ENCODE peak calls at places on chromosomes 4 and X, in seven cellular contexts. Z, K, N, B, D, R and I are unnamed samples.

GRCh38 chrX:153801646-153802045 is 7.2 kb downstream of the SSR4 start:
- DNase-seq in Z (no peak), K (no peak), N (no peak), B (no peak), D (no peak), R (no peak), I (no peak)

GRCh38 chr4:28966982-28967381 is 1753.2 kb upstream of the PCDH7 start:
- DNase-seq in Z (no peak), K (no peak), N (peak; percentile 3), B (no peak), D (no peak), R (no peak), I (no peak)

GRCh38 chr4:74117024-74117534 is 18.1 kb upstream of the CXCL2 start:
- DNase-seq in Z (peak; percentile 49), K (peak; percentile 20), N (peak; percentile 78), B (no peak), D (no peak), R (no peak), I (no peak)

GRCh38 chrX:134821370-134821769 is 163.1 kb upstream of the PLAC1 start:
- DNase-seq in Z (no peak), K (no peak), N (peak; percentile 89), B (no peak), D (no peak), R (no peak), I (peak; percentile 70)

GRCh38 chrX:104750146-104750699 is 184.2 kb downstream of the IL1RAPL2 start:
- DNase-seq in Z (no peak), K (no peak), N (no peak), B (no peak), D (no peak), R (no peak), I (no peak)

GRCh38 chr4:61493041-61493440 is 292.9 kb downstream of the ADGRL3 start:
- DNase-seq in Z (no peak), K (no peak), N (no peak), B (peak; percentile 51), D (no peak), R (no peak), I (no peak)

GRCh38 chrX:42732506-42732905 is 45.5 kb downstream of the PPP1R2C start:
- DNase-seq in Z (no peak), K (no peak), N (no peak), B (no peak), D (no peak), R (no peak), I (no peak)

GRCh38 chr4:35934370-35934981 is 309.8 kb downstream of the ARAP2 start:
- DNase-seq in Z (no peak), K (no peak), N (peak; percentile 60), B (peak; percentile 42), D (no peak), R (no peak), I (peak; percentile 11)

GRCh38 chr4:73127839-73128448 is 58.4 kb upstream of the COX18 start:
- DNase-seq in Z (no peak), K (no peak), N (peak; percentile 59), B (no peak), D (no peak), R (no peak), I (peak; percentile 22)

GRCh38 chr4:138242830-138243149 is 641 bp upstream of the SLC7A11 start:
- DNase-seq in Z (no peak), K (no peak), N (no peak), B (no peak), D (no peak), R (no peak), I (no peak)

GRCh38 chr4:1777822-1778641 is 15.1 kb upstream of the FGFR3 start:
- DNase-seq in Z (no peak), K (peak; percentile 44), N (peak; percentile 94), B (no peak), D (no peak), R (no peak), I (peak; percentile 32)

GRCh38 chr4:48360285-48360965 is 19.1 kb downstream of the SLAIN2 start:
- DNase-seq in Z (no peak), K (no peak), N (peak; percentile 12), B (no peak), D (no peak), R (no peak), I (no peak)

GRCh38 chr4:1305781-1306455 is 16.2 kb downstream of the MAEA start:
- DNase-seq in Z (peak; percentile 76), K (no peak), N (no peak), B (no peak), D (no peak), R (peak; percentile 38), I (no peak)

GRCh38 chr4:6929735-6930464 is 20.3 kb downstream of the TBC1D14 start:
- DNase-seq in Z (peak; percentile 56), K (no peak), N (no peak), B (no peak), D (no peak), R (no peak), I (no peak)

GRCh38 chrX:41971346-41971745 is 48.0 kb upstream of the CASK start:
- DNase-seq in Z (no peak), K (no peak), N (peak; percentile 6), B (no peak), D (no peak), R (no peak), I (no peak)

GRCh38 chr4:71355045-71355444 is 16.2 kb downstream of the SLC4A4 start:
- DNase-seq in Z (no peak), K (no peak), N (peak; percentile 30), B (no peak), D (no peak), R (no peak), I (no peak)

GRCh38 chr4:185470503-185471195 is 884 bp downstream of the CCDC110 start:
- DNase-seq in Z (peak; percentile 73), K (no peak), N (peak; percentile 50), B (peak; percentile 80), D (no peak), R (no peak), I (peak; percentile 64)

GRCh38 chrX:10769696-10770619 is 149.6 kb upstream of the MID1 start:
- DNase-seq in Z (no peak), K (no peak), N (peak; percentile 37), B (peak; percentile 30), D (no peak), R (no peak), I (peak; percentile 73)

GRCh38 chrX:21875013-21875412 is 19.2 kb downstream of the YY2 start:
- DNase-seq in Z (no peak), K (no peak), N (no peak), B (no peak), D (no peak), R (no peak), I (no peak)

GRCh38 chrX:5876984-5877655 is 351.5 kb downstream of the NLGN4X start:
- DNase-seq in Z (peak; percentile 9), K (no peak), N (peak; percentile 47), B (peak; percentile 0), D (no peak), R (no peak), I (peak; percentile 53)

GRCh38 chr4:145099653-145100052 is 1.5 kb downstream of the ABCE1 start:
- DNase-seq in Z (no peak), K (no peak), N (no peak), B (no peak), D (no peak), R (no peak), I (no peak)

GRCh38 chr4:155908187-155909139 is 5.0 kb downstream of the TDO2 start:
- DNase-seq in Z (no peak), K (no peak), N (no peak), B (no peak), D (no peak), R (no peak), I (no peak)

GRCh38 chr4:53702334-53703266 is 111.3 kb upstream of the LNX1 start:
- DNase-seq in Z (peak; percentile 82), K (peak; percentile 74), N (no peak), B (peak; percentile 90), D (no peak), R (no peak), I (peak; percentile 6)

GRCh38 chr4:6272863-6273660 is 3.4 kb downstream of the WFS1 start:
- DNase-seq in Z (no peak), K (no peak), N (peak; percentile 56), B (no peak), D (no peak), R (no peak), I (no peak)

GRCh38 chr4:25223770-25224375 is 10.0 kb upstream of the PI4K2B start:
- DNase-seq in Z (no peak), K (no peak), N (peak; percentile 88), B (no peak), D (no peak), R (peak; percentile 24), I (no peak)

GRCh38 chr4:125315571-125316390 is 1.0 kb downstream of the FAT4 start:
- DNase-seq in Z (peak; percentile 13), K (peak; percentile 58), N (peak; percentile 79), B (peak; percentile 52), D (peak; percentile 29), R (peak; percentile 16), I (peak; percentile 45)

GRCh38 chr4:75633846-75634245 is 3.5 kb upstream of the CDKL2 start:
- DNase-seq in Z (no peak), K (no peak), N (no peak), B (no peak), D (no peak), R (no peak), I (no peak)

GRCh38 chrX:40063555-40063954 is 34.2 kb downstream of the BCOR start:
- DNase-seq in Z (no peak), K (no peak), N (no peak), B (no peak), D (no peak), R (no peak), I (no peak)

GRCh38 chr4:51842167-51842553 is 793 bp upstream of the DCUN1D4 start:
- DNase-seq in Z (no peak), K (no peak), N (no peak), B (peak; percentile 5), D (peak; percentile 24), R (no peak), I (peak; percentile 52)

GRCh38 chr4:102614801-102615200 is 113.6 kb downstream of the NFKB1 start:
- DNase-seq in Z (peak; percentile 34), K (no peak), N (peak; percentile 70), B (no peak), D (no peak), R (no peak), I (no peak)

GRCh38 chrX:68571292-68572256 is 72.7 kb downstream of the YIPF6 start:
- DNase-seq in Z (no peak), K (no peak), N (peak; percentile 8), B (no peak), D (no peak), R (no peak), I (no peak)

GRCh38 chr4:68865178-68865638 is 49.4 kb downstream of the UGT2B10 start:
- DNase-seq in Z (no peak), K (no peak), N (no peak), B (no peak), D (no peak), R (no peak), I (no peak)

GRCh38 chrX:96883608-96884007 is at the start of gene RPA4:
- DNase-seq in Z (no peak), K (no peak), N (no peak), B (no peak), D (no peak), R (no peak), I (no peak)

GRCh38 chr4:185623444-185624247 is 88.3 kb upstream of the PDLIM3 start:
- DNase-seq in Z (no peak), K (no peak), N (no peak), B (no peak), D (no peak), R (no peak), I (no peak)

GRCh38 chr4:81198151-81198550 is 16.9 kb downstream of the PRKG2 start:
- DNase-seq in Z (no peak), K (no peak), N (no peak), B (peak; percentile 62), D (no peak), R (no peak), I (peak; percentile 95)

GRCh38 chr4:173189117-173189693 is 20.6 kb downstream of the GALNT7 start:
- DNase-seq in Z (no peak), K (no peak), N (no peak), B (no peak), D (no peak), R (no peak), I (no peak)

GRCh38 chr4:54499308-54500074 is 158.3 kb upstream of the KIT start:
- DNase-seq in Z (no peak), K (no peak), N (peak; percentile 66), B (no peak), D (no peak), R (no peak), I (no peak)

GRCh38 chr4:125316781-125317525 is 2.2 kb downstream of the FAT4 start:
- DNase-seq in Z (peak; percentile 14), K (peak; percentile 35), N (peak; percentile 59), B (peak; percentile 55), D (no peak), R (no peak), I (peak; percentile 37)